ENCODE peak calls at places on chromosomes 6 and 20, in eight cellular contexts. One of them, this sample, is unnamed.

GRCh38 chr20:30816182-30816645 is 441.2 kb upstream of the DEFB115 start:
- DNase-seq in MCF 10A: no peak
- DNase-seq in ELR: no peak
- DNase-seq in activated T-cell treated with anti-CD3 and anti-CD28 coated beads, Interleukin-2, amount 50 U/mL, for 1 hour: no peak
- DNase-seq in HT1080: peak; percentile 54
- DNase-seq in activated CD4-positive, alpha-beta T cell treated with anti-CD3 and anti-CD28 coated beads for 48 hours: no peak
- DNase-seq in fibroblast of mammary gland: no peak
- DNase-seq in SJSA1: no peak
- DNase-seq in this sample: no peak

GRCh38 chr6:156686429-156686939 is 90.7 kb upstream of the ARID1B start:
- DNase-seq in MCF 10A: no peak
- DNase-seq in ELR: peak; percentile 81
- DNase-seq in activated T-cell treated with anti-CD3 and anti-CD28 coated beads, Interleukin-2, amount 50 U/mL, for 1 hour: no peak
- DNase-seq in HT1080: no peak
- DNase-seq in activated CD4-positive, alpha-beta T cell treated with anti-CD3 and anti-CD28 coated beads for 48 hours: no peak
- DNase-seq in fibroblast of mammary gland: peak; percentile 53
- DNase-seq in SJSA1: no peak
- DNase-seq in this sample: peak; percentile 76

GRCh38 chr6:119156742-119157494 is 78.5 kb upstream of the FAM184A start:
- DNase-seq in MCF 10A: no peak
- DNase-seq in ELR: no peak
- DNase-seq in activated T-cell treated with anti-CD3 and anti-CD28 coated beads, Interleukin-2, amount 50 U/mL, for 1 hour: no peak
- DNase-seq in HT1080: no peak
- DNase-seq in activated CD4-positive, alpha-beta T cell treated with anti-CD3 and anti-CD28 coated beads for 48 hours: no peak
- DNase-seq in fibroblast of mammary gland: no peak
- DNase-seq in SJSA1: no peak
- DNase-seq in this sample: no peak

GRCh38 chr6:26233608-26234420 is 131.2 kb upstream of the BTN3A2 start:
- DNase-seq in MCF 10A: peak; percentile 55
- DNase-seq in ELR: peak; percentile 83
- DNase-seq in activated T-cell treated with anti-CD3 and anti-CD28 coated beads, Interleukin-2, amount 50 U/mL, for 1 hour: no peak
- DNase-seq in HT1080: no peak
- DNase-seq in activated CD4-positive, alpha-beta T cell treated with anti-CD3 and anti-CD28 coated beads for 48 hours: peak; percentile 87
- DNase-seq in fibroblast of mammary gland: no peak
- DNase-seq in SJSA1: peak; percentile 80
- DNase-seq in this sample: peak; percentile 40

GRCh38 chr6:148509789-148510581 is 167.3 kb downstream of the SASH1 start:
- DNase-seq in MCF 10A: peak; percentile 85
- DNase-seq in ELR: peak; percentile 97
- DNase-seq in activated T-cell treated with anti-CD3 and anti-CD28 coated beads, Interleukin-2, amount 50 U/mL, for 1 hour: no peak
- DNase-seq in HT1080: peak; percentile 74
- DNase-seq in activated CD4-positive, alpha-beta T cell treated with anti-CD3 and anti-CD28 coated beads for 48 hours: no peak
- DNase-seq in fibroblast of mammary gland: peak; percentile 99
- DNase-seq in SJSA1: no peak
- DNase-seq in this sample: peak; percentile 50

GRCh38 chr20:38863024-38863851 is 57.7 kb downstream of the PPP1R16B start:
- DNase-seq in MCF 10A: no peak
- DNase-seq in ELR: no peak
- DNase-seq in activated T-cell treated with anti-CD3 and anti-CD28 coated beads, Interleukin-2, amount 50 U/mL, for 1 hour: peak; percentile 58
- DNase-seq in HT1080: no peak
- DNase-seq in activated CD4-positive, alpha-beta T cell treated with anti-CD3 and anti-CD28 coated beads for 48 hours: peak; percentile 61
- DNase-seq in fibroblast of mammary gland: no peak
- DNase-seq in SJSA1: no peak
- DNase-seq in this sample: no peak

GRCh38 chr6:34543421-34543820 is 12.7 kb downstream of the SPDEF start:
- DNase-seq in MCF 10A: peak; percentile 77
- DNase-seq in ELR: peak; percentile 83
- DNase-seq in activated T-cell treated with anti-CD3 and anti-CD28 coated beads, Interleukin-2, amount 50 U/mL, for 1 hour: no peak
- DNase-seq in HT1080: peak; percentile 76
- DNase-seq in activated CD4-positive, alpha-beta T cell treated with anti-CD3 and anti-CD28 coated beads for 48 hours: no peak
- DNase-seq in fibroblast of mammary gland: peak; percentile 63
- DNase-seq in SJSA1: no peak
- DNase-seq in this sample: peak; percentile 25

GRCh38 chr6:110255356-110255755 is 75.1 kb downstream of the CDC40 start:
- DNase-seq in MCF 10A: peak; percentile 30
- DNase-seq in ELR: peak; percentile 32
- DNase-seq in activated T-cell treated with anti-CD3 and anti-CD28 coated beads, Interleukin-2, amount 50 U/mL, for 1 hour: no peak
- DNase-seq in HT1080: peak; percentile 33
- DNase-seq in activated CD4-positive, alpha-beta T cell treated with anti-CD3 and anti-CD28 coated beads for 48 hours: peak; percentile 17
- DNase-seq in fibroblast of mammary gland: peak; percentile 26
- DNase-seq in SJSA1: no peak
- DNase-seq in this sample: peak; percentile 27

GRCh38 chr6:50681213-50681824 is 32.0 kb upstream of the TFAP2D start:
- DNase-seq in MCF 10A: no peak
- DNase-seq in ELR: no peak
- DNase-seq in activated T-cell treated with anti-CD3 and anti-CD28 coated beads, Interleukin-2, amount 50 U/mL, for 1 hour: no peak
- DNase-seq in HT1080: no peak
- DNase-seq in activated CD4-positive, alpha-beta T cell treated with anti-CD3 and anti-CD28 coated beads for 48 hours: no peak
- DNase-seq in fibroblast of mammary gland: no peak
- DNase-seq in SJSA1: no peak
- DNase-seq in this sample: no peak

GRCh38 chr6:25874822-25875562 is 949 bp upstream of the SLC17A3 start:
- DNase-seq in MCF 10A: peak; percentile 27
- DNase-seq in ELR: no peak
- DNase-seq in activated T-cell treated with anti-CD3 and anti-CD28 coated beads, Interleukin-2, amount 50 U/mL, for 1 hour: no peak
- DNase-seq in HT1080: no peak
- DNase-seq in activated CD4-positive, alpha-beta T cell treated with anti-CD3 and anti-CD28 coated beads for 48 hours: no peak
- DNase-seq in fibroblast of mammary gland: no peak
- DNase-seq in SJSA1: no peak
- DNase-seq in this sample: no peak

GRCh38 chr6:90028995-90029635 is 134.8 kb downstream of the GJA10 start:
- DNase-seq in MCF 10A: no peak
- DNase-seq in ELR: no peak
- DNase-seq in activated T-cell treated with anti-CD3 and anti-CD28 coated beads, Interleukin-2, amount 50 U/mL, for 1 hour: no peak
- DNase-seq in HT1080: no peak
- DNase-seq in activated CD4-positive, alpha-beta T cell treated with anti-CD3 and anti-CD28 coated beads for 48 hours: peak; percentile 28
- DNase-seq in fibroblast of mammary gland: no peak
- DNase-seq in SJSA1: no peak
- DNase-seq in this sample: no peak

GRCh38 chr20:57445298-57445697 is 54.1 kb downstream of the RBM38 start:
- DNase-seq in MCF 10A: no peak
- DNase-seq in ELR: peak; percentile 24
- DNase-seq in activated T-cell treated with anti-CD3 and anti-CD28 coated beads, Interleukin-2, amount 50 U/mL, for 1 hour: no peak
- DNase-seq in HT1080: no peak
- DNase-seq in activated CD4-positive, alpha-beta T cell treated with anti-CD3 and anti-CD28 coated beads for 48 hours: no peak
- DNase-seq in fibroblast of mammary gland: peak; percentile 71
- DNase-seq in SJSA1: no peak
- DNase-seq in this sample: no peak

GRCh38 chr20:36950432-36951197 is 893 bp downstream of the SAMHD1 start:
- DNase-seq in MCF 10A: peak; percentile 44
- DNase-seq in ELR: peak; percentile 82
- DNase-seq in activated T-cell treated with anti-CD3 and anti-CD28 coated beads, Interleukin-2, amount 50 U/mL, for 1 hour: peak; percentile 34
- DNase-seq in HT1080: peak; percentile 46
- DNase-seq in activated CD4-positive, alpha-beta T cell treated with anti-CD3 and anti-CD28 coated beads for 48 hours: no peak
- DNase-seq in fibroblast of mammary gland: peak; percentile 49
- DNase-seq in SJSA1: no peak
- DNase-seq in this sample: no peak

GRCh38 chr6:31874836-31875572 is 3.8 kb downstream of the SLC44A4 start:
- DNase-seq in MCF 10A: no peak
- DNase-seq in ELR: no peak
- DNase-seq in activated T-cell treated with anti-CD3 and anti-CD28 coated beads, Interleukin-2, amount 50 U/mL, for 1 hour: no peak
- DNase-seq in HT1080: no peak
- DNase-seq in activated CD4-positive, alpha-beta T cell treated with anti-CD3 and anti-CD28 coated beads for 48 hours: no peak
- DNase-seq in fibroblast of mammary gland: no peak
- DNase-seq in SJSA1: no peak
- DNase-seq in this sample: no peak

GRCh38 chr6:134080171-134080795 is 27.9 kb upstream of the SLC2A12 start:
- DNase-seq in MCF 10A: peak; percentile 17
- DNase-seq in ELR: peak; percentile 18
- DNase-seq in activated T-cell treated with anti-CD3 and anti-CD28 coated beads, Interleukin-2, amount 50 U/mL, for 1 hour: no peak
- DNase-seq in HT1080: peak; percentile 21
- DNase-seq in activated CD4-positive, alpha-beta T cell treated with anti-CD3 and anti-CD28 coated beads for 48 hours: no peak
- DNase-seq in fibroblast of mammary gland: no peak
- DNase-seq in SJSA1: no peak
- DNase-seq in this sample: peak; percentile 28

GRCh38 chr6:139881728-139882211 is 507.3 kb upstream of the CITED2 start:
- DNase-seq in MCF 10A: peak; percentile 51
- DNase-seq in ELR: peak; percentile 66
- DNase-seq in activated T-cell treated with anti-CD3 and anti-CD28 coated beads, Interleukin-2, amount 50 U/mL, for 1 hour: no peak
- DNase-seq in HT1080: peak; percentile 44
- DNase-seq in activated CD4-positive, alpha-beta T cell treated with anti-CD3 and anti-CD28 coated beads for 48 hours: peak; percentile 27
- DNase-seq in fibroblast of mammary gland: peak; percentile 55
- DNase-seq in SJSA1: no peak
- DNase-seq in this sample: peak; percentile 48

GRCh38 chr6:2770171-2770570 is 5.0 kb downstream of the WRNIP1 start:
- DNase-seq in MCF 10A: no peak
- DNase-seq in ELR: no peak
- DNase-seq in activated T-cell treated with anti-CD3 and anti-CD28 coated beads, Interleukin-2, amount 50 U/mL, for 1 hour: no peak
- DNase-seq in HT1080: no peak
- DNase-seq in activated CD4-positive, alpha-beta T cell treated with anti-CD3 and anti-CD28 coated beads for 48 hours: no peak
- DNase-seq in fibroblast of mammary gland: no peak
- DNase-seq in SJSA1: no peak
- DNase-seq in this sample: no peak

GRCh38 chr6:34528996-34529664 is 27.0 kb downstream of the SPDEF start:
- DNase-seq in MCF 10A: no peak
- DNase-seq in ELR: no peak
- DNase-seq in activated T-cell treated with anti-CD3 and anti-CD28 coated beads, Interleukin-2, amount 50 U/mL, for 1 hour: no peak
- DNase-seq in HT1080: no peak
- DNase-seq in activated CD4-positive, alpha-beta T cell treated with anti-CD3 and anti-CD28 coated beads for 48 hours: no peak
- DNase-seq in fibroblast of mammary gland: no peak
- DNase-seq in SJSA1: no peak
- DNase-seq in this sample: no peak

GRCh38 chr6:148747145-148747492 is 289 bp downstream of the UST start:
- DNase-seq in MCF 10A: peak; percentile 55
- DNase-seq in ELR: peak; percentile 62
- DNase-seq in activated T-cell treated with anti-CD3 and anti-CD28 coated beads, Interleukin-2, amount 50 U/mL, for 1 hour: no peak
- DNase-seq in HT1080: no peak
- DNase-seq in activated CD4-positive, alpha-beta T cell treated with anti-CD3 and anti-CD28 coated beads for 48 hours: peak; percentile 27
- DNase-seq in fibroblast of mammary gland: peak; percentile 39
- DNase-seq in SJSA1: peak; percentile 52
- DNase-seq in this sample: no peak

GRCh38 chr20:9038791-9039190 is 30.1 kb upstream of the PLCB4 start:
- DNase-seq in MCF 10A: no peak
- DNase-seq in ELR: peak; percentile 43
- DNase-seq in activated T-cell treated with anti-CD3 and anti-CD28 coated beads, Interleukin-2, amount 50 U/mL, for 1 hour: no peak
- DNase-seq in HT1080: no peak
- DNase-seq in activated CD4-positive, alpha-beta T cell treated with anti-CD3 and anti-CD28 coated beads for 48 hours: no peak
- DNase-seq in fibroblast of mammary gland: peak; percentile 85
- DNase-seq in SJSA1: no peak
- DNase-seq in this sample: no peak

GRCh38 chr6:170243791-170244291 is 47.0 kb downstream of the DLL1 start:
- DNase-seq in MCF 10A: no peak
- DNase-seq in ELR: no peak
- DNase-seq in activated T-cell treated with anti-CD3 and anti-CD28 coated beads, Interleukin-2, amount 50 U/mL, for 1 hour: no peak
- DNase-seq in HT1080: no peak
- DNase-seq in activated CD4-positive, alpha-beta T cell treated with anti-CD3 and anti-CD28 coated beads for 48 hours: no peak
- DNase-seq in fibroblast of mammary gland: peak; percentile 9
- DNase-seq in SJSA1: no peak
- DNase-seq in this sample: no peak

This sample was measured in kidney glomerular epithelial cell.